ENCODE peak calls at places on chromosomes 12 and 14, in four cellular contexts. F, Y, D and M are unnamed samples.

GRCh38 chr14:67722293-67722692 is 20.6 kb downstream of the RDH12 start:
- DNase-seq in F (no peak), Y (no peak), D (no peak), M (no peak)

GRCh38 chr14:103281496-103282231 is 52.4 kb upstream of the EIF5 start:
- DNase-seq in F (no peak), D (peak; percentile 34), Y (peak; percentile 49), M (peak; percentile 66)

GRCh38 chr12:45670339-45671065 is 59.0 kb upstream of the ARID2 start:
- DNase-seq in Y (no peak), D (no peak), F (peak; percentile 53), M (no peak)

GRCh38 chr12:65741662-65742480 is 82.4 kb upstream of the HMGA2 start:
- DNase-seq in Y (peak; percentile 42), D (peak; percentile 11), F (no peak), M (peak; percentile 16)

GRCh38 chr12:127125607-127126259 is 1141.2 kb upstream of the TMEM132C start:
- DNase-seq in F (peak; percentile 56), Y (no peak), D (peak; percentile 88), M (no peak)

GRCh38 chr14:100555436-100556067 is 31.7 kb downstream of the BEGAIN start:
- DNase-seq in F (no peak), D (no peak), Y (no peak), M (no peak)

GRCh38 chr14:105093426-105094192 is 28.4 kb upstream of the GPR132 start:
- DNase-seq in Y (peak; percentile 20), F (peak; percentile 43), D (peak; percentile 75), M (peak; percentile 92)

GRCh38 chr14:21070083-21070609 is at the start of gene ARHGEF40:
- DNase-seq in Y (no peak), F (no peak), D (peak; percentile 64), M (peak; percentile 65)

GRCh38 chr14:90061849-90062794 is at the start of gene KCNK13:
- DNase-seq in D (no peak), Y (no peak), F (no peak), M (peak; percentile 25)

GRCh38 chr12:109624467-109624866 is 50.9 kb downstream of the MVK start:
- DNase-seq in Y (no peak), F (no peak), D (no peak), M (no peak)

GRCh38 chr12:96255077-96255476 is 60.9 kb downstream of the ELK3 start:
- DNase-seq in Y (no peak), F (no peak), D (no peak), M (no peak)

GRCh38 chr12:109760031-109760929 is 46.7 kb downstream of the FAM222A start:
- DNase-seq in Y (peak; percentile 65), D (no peak), F (no peak), M (no peak)

GRCh38 chr12:75457191-75457590 is 23.4 kb upstream of the GLIPR1 start:
- DNase-seq in Y (no peak), F (no peak), D (no peak), M (no peak)

GRCh38 chr12:64621257-64621942 is 11.1 kb downstream of the RASSF3 start:
- DNase-seq in F (peak; percentile 91), Y (no peak), D (no peak), M (no peak)

GRCh38 chr14:69117020-69117767 is 35.7 kb downstream of the DCAF5 start:
- DNase-seq in F (no peak), D (no peak), Y (no peak), M (no peak)

GRCh38 chr14:21990116-21990515 is 316.5 kb upstream of the OR4E1 start:
- DNase-seq in D (no peak), F (no peak), Y (no peak), M (peak; percentile 20)

GRCh38 chr12:127779301-127780045 is 487.5 kb upstream of the TMEM132C start:
- DNase-seq in F (no peak), Y (no peak), D (no peak), M (no peak)

GRCh38 chr14:77270361-77271112 is 469 bp downstream of the NGB start:
- DNase-seq in D (no peak), F (no peak), Y (no peak), M (no peak)

GRCh38 chr12:54784115-54784514 is 70.2 kb upstream of the MUCL1 start:
- DNase-seq in Y (no peak), D (no peak), F (no peak), M (no peak)

GRCh38 chr14:61188936-61189808 is 92.0 kb downstream of the TMEM30B start:
- DNase-seq in D (peak; percentile 49), Y (peak; percentile 48), F (no peak), M (peak; percentile 67)

GRCh38 chr12:104672501-104673265 is 215.9 kb downstream of the CHST11 start:
- DNase-seq in D (no peak), Y (no peak), F (no peak), M (no peak)

GRCh38 chr12:45637706-45638105 is 91.8 kb upstream of the ARID2 start:
- DNase-seq in D (no peak), Y (no peak), F (no peak), M (no peak)

GRCh38 chr12:119704065-119704747 is 36.3 kb downstream of the PRKAB1 start:
- DNase-seq in Y (no peak), F (no peak), D (no peak), M (no peak)

GRCh38 chr14:92846162-92846897 is 52.2 kb downstream of the GOLGA5 start:
- DNase-seq in D (peak; percentile 51), F (peak; percentile 86), Y (no peak), M (no peak)

GRCh38 chr14:51328089-51328941 is 88.3 kb downstream of the TMX1 start:
- DNase-seq in F (no peak), D (no peak), Y (no peak), M (no peak)

GRCh38 chr12:55019784-55020183 is at the start of gene NEUROD4:
- DNase-seq in Y (peak; percentile 30), F (no peak), D (peak; percentile 66), M (peak; percentile 71)

GRCh38 chr12:810635-811415 is 58.4 kb downstream of the WNK1 start:
- DNase-seq in D (peak; percentile 7), Y (no peak), F (no peak), M (no peak)

GRCh38 chr14:103547455-103547940 is 15.0 kb downstream of the BAG5 start:
- DNase-seq in Y (no peak), D (no peak), F (no peak), M (no peak)

GRCh38 chr14:103014466-103015319 is 42.7 kb downstream of the CDC42BPB start:
- DNase-seq in F (no peak), D (no peak), Y (no peak), M (no peak)

DNA sequence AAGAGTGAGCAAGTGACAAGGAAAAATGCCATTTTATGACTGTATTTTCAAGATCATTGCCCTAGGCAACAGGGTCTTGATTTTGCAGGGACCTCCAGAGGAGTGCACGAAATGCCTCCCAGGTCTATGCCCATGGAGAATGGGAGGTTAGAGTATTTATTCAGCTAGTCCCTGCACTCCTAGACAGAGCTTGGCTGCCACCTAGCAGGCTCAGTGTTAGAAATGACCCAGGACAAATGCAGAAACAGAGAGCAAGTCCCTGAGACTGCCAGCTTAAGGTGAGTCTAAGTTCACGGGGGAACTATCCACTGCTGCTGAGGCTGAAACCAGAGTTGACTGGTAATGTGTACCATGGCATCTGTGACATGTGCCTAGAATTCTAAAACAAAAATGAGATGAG is 506.4 kb downstream of the MED13L start:
- DNase-seq in D (no peak), F (no peak), Y (peak; percentile 33), M (peak; percentile 18)
- TF ChIP-seq FOXK2 in D (no peak), F (no peak), Y (no peak), M (no peak)

GRCh38 chr12:62603061-62603810 is 136.6 kb downstream of the MON2 start:
- DNase-seq in F (peak; percentile 45), D (peak; percentile 88), Y (peak; percentile 76), M (peak; percentile 79)
- TF ChIP-seq FOXM1 in F (no peak), D (peak; percentile 88), Y (peak; percentile 24), M (no peak)

GRCh38 chr12:47783821-47784819 is 11.1 kb downstream of the SLC48A1 start:
- DNase-seq in F (no peak), D (no peak), Y (no peak), M (no peak)
- TF ChIP-seq FOXK2 in F (no peak), D (no peak), Y (no peak), M (no peak)

GRCh38 chr14:72781476-72782181 is 112.3 kb downstream of the DPF3 start:
- DNase-seq in Y (peak; percentile 84), D (no peak), F (no peak), M (no peak)
- TF ChIP-seq FOXM1 in Y (no peak), D (no peak), F (no peak), M (no peak)

DNA sequence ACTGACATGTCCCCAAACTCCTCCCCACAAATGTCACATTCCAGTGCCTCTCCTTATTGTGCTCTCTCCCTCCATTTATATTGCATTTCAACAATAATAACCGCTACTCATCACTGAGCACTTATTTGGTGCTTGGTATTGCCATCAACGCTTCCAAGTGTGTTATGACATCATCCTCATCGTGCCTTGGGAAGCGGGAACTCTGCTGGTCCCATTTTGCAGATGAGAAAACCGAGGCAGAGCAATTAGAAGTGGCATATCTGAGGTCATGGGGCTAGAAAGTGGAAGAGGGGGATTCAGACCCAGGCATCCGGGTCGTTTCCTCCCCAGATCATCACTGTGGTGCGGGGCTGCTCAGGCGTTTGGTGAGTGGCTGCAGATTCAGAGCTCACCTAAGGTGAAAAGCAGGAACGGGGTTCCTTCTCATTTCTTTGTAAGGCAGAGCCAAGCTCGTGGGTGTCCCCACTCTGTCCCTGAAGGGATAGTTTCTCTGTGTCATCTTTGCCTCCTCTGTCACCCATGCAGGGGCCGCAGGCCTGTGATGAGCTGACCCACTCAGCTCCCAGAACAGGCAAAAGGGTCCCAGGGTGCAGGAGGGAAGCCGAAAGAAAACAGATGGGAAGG is 5.5 kb upstream of the FZD10 start:
- DNase-seq in D (no peak), F (no peak), Y (no peak), M (no peak)
- TF ChIP-seq FOXK2 in D (no peak), F (no peak), Y (no peak), M (no peak)

GRCh38 chr12:19131020-19131431 is 1.5 kb downstream of the PLEKHA5 start:
- DNase-seq in Y (peak; percentile 41), F (no peak), D (peak; percentile 28), M (peak; percentile 20)
- TF ChIP-seq FOXM1 in Y (no peak), F (no peak), D (no peak), M (no peak)

GRCh38 chr12:10636124-10636523 is 22.7 kb upstream of the MAGOHB start:
- DNase-seq in D (no peak), Y (no peak), F (no peak), M (no peak)

GRCh38 chr12:10633541-10633940 is 20.1 kb upstream of the MAGOHB start:
- DNase-seq in D (no peak), F (no peak), Y (no peak), M (no peak)

GRCh38 chr12:10632226-10632625 is 18.8 kb upstream of the MAGOHB start:
- DNase-seq in D (no peak), F (no peak), Y (no peak), M (no peak)

GRCh38 chr12:10636611-10637010 is 23.2 kb upstream of the MAGOHB start:
- DNase-seq in F (no peak), D (no peak), Y (no peak), M (no peak)

DNA sequence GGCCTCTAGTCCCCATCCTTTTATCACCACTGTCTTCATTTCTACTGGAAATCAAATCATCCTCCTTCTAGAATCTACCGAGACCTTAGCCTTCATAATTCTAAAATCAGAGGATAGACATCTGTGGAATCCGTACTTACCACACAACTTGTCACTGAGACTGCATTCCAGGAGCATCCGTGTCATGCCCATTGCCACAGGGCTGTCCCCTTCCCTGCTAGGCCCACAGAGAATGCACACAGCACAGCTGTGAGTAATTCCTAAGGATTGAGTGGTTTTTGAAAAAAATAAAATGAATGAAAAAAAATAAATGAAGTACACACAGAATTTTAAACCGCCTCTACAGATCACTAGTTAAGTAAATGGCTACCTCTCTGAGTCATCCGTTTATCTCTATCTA is 21.0 kb upstream of the MAGOHB start:
- DNase-seq in Y (peak; percentile 3), F (no peak), D (no peak), M (no peak)
- TF ChIP-seq FOXK2 in Y (no peak), F (no peak), D (no peak), M (no peak)